ENCODE peak calls at places on chromosomes 1 and 21, in five cellular contexts. F is lung, X is MG63, M is ascending aorta, Z is cardiac fibroblast. V is an unnamed sample.

GRCh38 chr21:33543505-33544129 is 779 bp downstream of the SON start:
- DNase-seq in M (peak), Z (no peak), F (peak), X (peak), V (peak)

GRCh38 chr1:220318673-220319072 is 46.4 kb upstream of the RAB3GAP2 start:
- DNase-seq in M (no peak), F (no peak), X (no peak), Z (no peak), V (no peak)

GRCh38 chr1:998905-999796 is 746 bp downstream of the HES4 start:
- DNase-seq in Z (peak), M (no peak), X (peak), F (no peak), V (no peak)

GRCh38 chr1:17274186-17275170 is 25.6 kb downstream of the PADI3 start:
- DNase-seq in Z (peak), F (no peak), X (peak), M (no peak), V (no peak)

GRCh38 chr1:204506091-204506968 is 9.9 kb upstream of the MDM4 start:
- DNase-seq in Z (peak), X (peak), M (peak), F (peak), V (peak)

GRCh38 chr1:56516539-56517252 is 62.7 kb downstream of the PLPP3 start:
- DNase-seq in F (peak), X (no peak), M (no peak), Z (peak), V (peak)

GRCh38 chr1:155974208-155975165 is 3.9 kb downstream of the ARHGEF2 start:
- DNase-seq in F (no peak), Z (no peak), X (peak), M (no peak), V (no peak)

GRCh38 chr1:218273757-218274505 is 11.2 kb upstream of the RRP15 start:
- DNase-seq in Z (no peak), M (no peak), X (no peak), F (no peak), V (no peak)

GRCh38 chr21:45276620-45277019 is 11.1 kb downstream of the POFUT2 start:
- DNase-seq in Z (no peak), X (no peak), M (peak), F (no peak), V (no peak)

GRCh38 chr1:61922950-61923480 is 180.7 kb downstream of the PATJ start:
- DNase-seq in X (no peak), F (no peak), M (no peak), Z (no peak), V (no peak)
- H3K4me3 ChIP-seq in X (no peak), F (no peak), M (no peak), Z (no peak), V (no peak)

DNA sequence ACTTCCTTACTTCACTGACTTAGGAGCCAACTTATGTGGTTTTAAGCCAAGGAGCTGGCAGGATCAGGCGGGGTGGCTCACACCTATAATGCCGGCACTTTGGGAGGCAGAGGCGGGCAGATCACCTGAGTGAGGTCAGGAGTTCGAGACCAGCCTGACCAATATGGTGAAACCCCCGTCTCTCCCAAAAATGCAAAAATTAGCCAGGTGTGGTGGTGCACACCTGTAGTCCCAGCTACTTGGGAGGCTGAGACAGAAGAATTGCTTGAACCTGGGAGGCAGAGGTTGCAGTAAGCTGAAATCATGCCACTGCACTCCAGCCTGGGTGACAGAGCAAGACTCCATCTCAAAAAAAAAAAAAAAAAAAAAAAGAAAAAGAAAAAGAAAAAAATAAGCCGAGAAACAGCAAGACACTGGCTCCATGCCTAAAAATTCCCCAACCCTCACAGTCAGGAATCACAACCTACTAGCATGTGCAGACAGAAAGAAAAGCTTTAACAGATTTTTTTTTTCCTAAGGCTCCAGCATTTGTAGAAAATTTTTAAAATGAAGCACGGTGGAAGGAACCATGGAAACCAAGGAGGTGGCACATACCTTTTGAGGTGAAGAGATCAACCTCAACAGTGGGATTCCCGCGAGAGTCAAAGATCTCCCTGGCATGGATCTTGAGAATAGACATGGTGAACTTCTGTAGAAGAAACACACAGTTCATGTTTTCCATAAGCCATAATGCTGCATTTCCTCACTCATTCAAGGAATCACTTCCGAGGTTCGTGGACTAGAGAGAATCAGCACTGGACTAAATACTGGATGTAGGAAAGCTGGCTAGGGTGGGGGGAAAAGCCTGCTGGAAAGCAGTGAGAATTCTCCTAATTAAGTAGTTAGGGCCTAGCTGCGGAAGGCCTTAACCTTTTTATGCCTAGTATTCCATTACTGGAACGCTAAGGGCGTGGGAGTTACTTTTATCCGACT is 4.0 kb downstream of the ENO1 start:
- DNase-seq in Z (no peak), X (no peak), F (no peak), M (no peak), V (peak)
- H3K4me3 ChIP-seq in Z (no peak), X (peak), F (no peak), M (no peak), V (peak)

DNA sequence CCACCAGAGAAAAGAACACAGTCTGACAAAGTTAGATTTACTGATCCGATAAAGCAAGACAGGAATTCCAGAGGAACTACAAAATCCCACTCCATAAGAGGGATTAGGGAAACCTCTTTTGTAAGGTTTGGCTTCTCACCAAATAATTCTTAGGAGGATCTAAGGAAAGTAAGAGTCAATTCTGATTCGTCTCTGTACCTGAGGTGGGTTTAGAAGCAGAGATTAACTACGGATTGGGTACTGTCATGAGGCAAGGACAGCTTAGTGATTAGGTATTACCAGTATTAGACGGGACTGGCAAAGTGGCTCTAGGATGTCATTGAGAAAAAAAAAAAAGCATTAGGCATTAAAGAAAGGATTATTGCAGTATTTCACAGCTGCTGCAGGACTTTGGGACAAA is 371.7 kb upstream of the BRINP3 start:
- DNase-seq in M (no peak), Z (no peak), X (no peak), F (no peak), V (no peak)
- H3K4me3 ChIP-seq in M (no peak), Z (no peak), X (no peak), F (no peak), V (no peak)

DNA sequence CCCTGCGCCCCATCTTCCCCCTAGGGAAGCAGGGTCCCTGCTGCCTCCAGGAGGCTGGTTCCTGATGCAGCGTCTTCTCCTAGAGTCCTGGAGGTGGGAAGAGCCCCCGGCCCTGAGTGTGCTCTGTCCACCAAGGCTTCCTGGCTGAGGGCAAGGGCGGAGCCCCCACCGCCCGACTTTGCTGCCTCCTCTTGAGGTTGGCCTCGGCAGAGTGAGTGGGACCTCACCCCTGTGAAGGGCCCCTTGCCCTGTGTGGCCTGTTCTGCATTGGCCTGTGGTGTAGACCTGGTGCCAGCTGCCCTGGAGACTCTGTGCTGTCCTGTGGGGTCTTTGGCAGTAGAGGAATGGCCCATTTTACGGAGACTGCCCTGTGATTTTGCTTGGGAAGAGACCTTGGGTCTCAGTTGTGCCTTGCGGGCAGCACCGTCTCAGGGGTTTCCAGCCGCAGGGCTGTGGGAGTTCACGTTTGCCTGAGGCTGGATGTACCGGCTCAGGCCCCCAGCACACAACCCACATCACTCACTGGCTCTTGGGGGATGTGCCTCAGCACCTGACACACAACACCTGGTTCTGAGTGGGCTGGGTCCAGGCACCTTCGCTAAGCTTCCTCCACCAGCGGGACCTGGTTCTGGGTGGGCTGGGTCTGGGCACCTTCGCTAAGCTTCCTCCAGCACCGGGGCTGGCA is 73.6 kb downstream of the SKI start:
- DNase-seq in F (no peak), X (no peak), M (no peak), Z (no peak), V (no peak)
- H3K4me3 ChIP-seq in F (no peak), X (no peak), M (no peak), Z (no peak), V (no peak)

GRCh38 chr1:92831368-92831761 is 475 bp upstream of the RPL5 start:
- DNase-seq in Z (no peak), M (no peak), X (no peak), F (no peak), V (no peak)
- H3K4me3 ChIP-seq in Z (no peak), M (peak), X (peak), F (no peak), V (no peak)